ENCODE peak calls at places on chromosome 11, in ten cellular contexts. X is HepG2, U is sigmoid colon, Q is H1, B is spleen, H is GM23338, W is SK-N-SH, T is breast epithelium, P is HCT116, E is transverse colon. L is an unnamed sample. For H3K36me3, the result is how much of the 10 kb centered on the place peaks cover.

GRCh38 chr11:112555491-112556364 is 295.1 kb upstream of the PLET1 start:
- DNase-seq in X (peak), U (peak), Q (peak), B (peak), H (peak), W (peak), T (no peak), P (peak), E (peak), L (peak)

GRCh38 chr11:33704240-33705002 is 3.8 kb upstream of the C11orf91 start:
- DNase-seq in X (no peak), U (no peak), Q (no peak), B (no peak), H (no peak), W (no peak), T (no peak), P (no peak), E (no peak), L (no peak)

GRCh38 chr11:95923441-95923729 is 522 bp downstream of the MTMR2 start:
- DNase-seq in X (no peak), U (no peak), Q (no peak), B (no peak), H (no peak), W (no peak), T (no peak), P (no peak), E (no peak), L (no peak)

GRCh38 chr11:122108192-122108799 is 7.7 kb downstream of the BLID start:
- DNase-seq in X (peak), U (no peak), Q (no peak), B (no peak), H (peak), W (no peak), T (no peak), P (peak), E (no peak), L (no peak)

GRCh38 chr11:20274031-20274430 is 89.5 kb upstream of the HTATIP2 start:
- DNase-seq in X (no peak), U (no peak), Q (no peak), B (no peak), H (no peak), W (no peak), T (no peak), P (no peak), E (no peak), L (no peak)

GRCh38 chr11:108754901-108755625 is 90.2 kb downstream of the DDX10 start:
- DNase-seq in X (no peak), U (peak), Q (no peak), B (no peak), H (no peak), W (no peak), T (no peak), P (no peak), E (no peak), L (no peak)

GRCh38 chr11:88402192-88402715 is 64.7 kb upstream of the CTSC start:
- DNase-seq in X (no peak), U (no peak), Q (no peak), B (no peak), H (no peak), W (no peak), T (no peak), P (no peak), E (no peak), L (no peak)

GRCh38 chr11:122750047-122750446 is 88.3 kb upstream of the CRTAM start:
- DNase-seq in X (no peak), U (peak), Q (no peak), B (no peak), H (no peak), W (no peak), T (no peak), P (no peak), E (no peak), L (no peak)

GRCh38 chr11:6864436-6864835 is 1.6 kb downstream of the OR10A2 start:
- DNase-seq in X (no peak), U (no peak), Q (no peak), B (no peak), H (no peak), W (no peak), T (no peak), P (no peak), E (no peak), L (no peak)

GRCh38 chr11:38304926-38305325 is 1706.9 kb upstream of the RAG2 start:
- DNase-seq in X (no peak), U (no peak), Q (no peak), B (no peak), H (no peak), W (no peak), T (no peak), P (no peak), E (no peak), L (no peak)

GRCh38 chr11:71193431-71193830 is 58.9 kb downstream of the SHANK2 start:
- DNase-seq in X (no peak), U (no peak), Q (no peak), B (peak), H (no peak), W (no peak), T (no peak), P (no peak), E (no peak), L (no peak)

GRCh38 chr11:26766996-26767395 is 45.1 kb upstream of the SLC5A12 start:
- DNase-seq in X (no peak), U (no peak), Q (no peak), B (no peak), H (no peak), W (no peak), T (no peak), P (no peak), E (no peak), L (no peak)

GRCh38 chr11:86497310-86497709 is 122.6 kb downstream of the CCDC81 start:
- DNase-seq in X (no peak), U (no peak), Q (no peak), B (no peak), H (no peak), W (no peak), T (no peak), P (no peak), E (no peak), L (no peak)

GRCh38 chr11:66068923-66069714 is 953 bp upstream of the PACS1 start:
- DNase-seq in X (peak), U (no peak), Q (no peak), B (peak), H (peak), W (peak), T (no peak), P (no peak), E (peak), L (no peak)

GRCh38 chr11:134835561-134835960 is 423.5 kb upstream of the B3GAT1 start:
- DNase-seq in X (no peak), U (no peak), Q (no peak), B (no peak), H (no peak), W (no peak), T (no peak), P (no peak), E (no peak), L (no peak)

GRCh38 chr11:124863137-124863825 is 2.0 kb upstream of the ROBO3 start:
- DNase-seq in X (peak), U (peak), Q (no peak), B (no peak), H (peak), W (peak), T (no peak), P (no peak), E (no peak), L (no peak)

GRCh38 chr11:15942126-15942525 is 414.2 kb downstream of the SOX6 start:
- DNase-seq in X (no peak), U (no peak), Q (no peak), B (no peak), H (no peak), W (no peak), T (no peak), P (no peak), E (no peak), L (no peak)

GRCh38 chr11:65663634-65664200 is 1.0 kb upstream of the RELA start:
- DNase-seq in X (no peak), U (peak), Q (no peak), B (peak), H (peak), W (peak), T (no peak), P (no peak), E (peak), L (no peak)

GRCh38 chr11:57476883-57477506 is 16.7 kb downstream of the RTN4RL2 start:
- DNase-seq in X (no peak), U (no peak), Q (no peak), B (peak), H (peak), W (no peak), T (no peak), P (no peak), E (peak), L (no peak)

GRCh38 chr11:113505046-113505445 is 29.8 kb upstream of the DRD2 start:
- DNase-seq in X (no peak), U (no peak), Q (no peak), B (no peak), H (no peak), W (no peak), T (no peak), P (no peak), E (no peak), L (no peak)

GRCh38 chr11:58301576-58301975 is 33.5 kb upstream of the OR10W1 start:
- DNase-seq in X (no peak), U (no peak), Q (no peak), B (no peak), H (no peak), W (no peak), T (no peak), P (no peak), E (no peak), L (no peak)

GRCh38 chr11:43580735-43581369 is 99.7 kb upstream of the HSD17B12 start:
- DNase-seq in X (no peak), U (no peak), Q (no peak), B (no peak), H (peak), W (peak), T (no peak), P (no peak), E (no peak), L (no peak)

GRCh38 chr11:64436025-64436424 is 77.1 kb downstream of the RPS6KA4 start:
- DNase-seq in X (no peak), U (peak), Q (no peak), B (no peak), H (no peak), W (no peak), T (no peak), P (no peak), E (no peak), L (no peak)

GRCh38 chr11:95108159-95108611 is 18.5 kb downstream of the ENDOD1 start:
- DNase-seq in X (no peak), U (no peak), Q (no peak), B (peak), H (no peak), W (no peak), T (peak), P (no peak), E (peak), L (no peak)

GRCh38 chr11:128857341-128857740 is 9.8 kb downstream of the KCNJ1 start:
- DNase-seq in X (no peak), U (peak), Q (no peak), B (no peak), H (no peak), W (no peak), T (no peak), P (no peak), E (no peak), L (no peak)

GRCh38 chr11:59918987-59919589 is 19.1 kb upstream of the OOSP1 start:
- DNase-seq in X (peak), U (no peak), Q (no peak), B (no peak), H (peak), W (peak), T (no peak), P (peak), E (peak), L (no peak)

GRCh38 chr11:2789331-2789730 is 89.5 kb upstream of the KCNQ1OT1 start:
- DNase-seq in X (no peak), U (peak), Q (no peak), B (peak), H (no peak), W (no peak), T (peak), P (no peak), E (no peak), L (no peak)

GRCh38 chr11:19380375-19380774 is 139.6 kb upstream of the E2F8 start:
- DNase-seq in X (no peak), U (no peak), Q (no peak), B (no peak), H (no peak), W (no peak), T (no peak), P (peak), E (no peak), L (no peak)

GRCh38 chr11:22317656-22318055 is 20.5 kb upstream of the SLC17A6 start:
- DNase-seq in X (no peak), U (no peak), Q (no peak), B (no peak), H (no peak), W (no peak), T (no peak), P (no peak), E (no peak), L (no peak)

DNA sequence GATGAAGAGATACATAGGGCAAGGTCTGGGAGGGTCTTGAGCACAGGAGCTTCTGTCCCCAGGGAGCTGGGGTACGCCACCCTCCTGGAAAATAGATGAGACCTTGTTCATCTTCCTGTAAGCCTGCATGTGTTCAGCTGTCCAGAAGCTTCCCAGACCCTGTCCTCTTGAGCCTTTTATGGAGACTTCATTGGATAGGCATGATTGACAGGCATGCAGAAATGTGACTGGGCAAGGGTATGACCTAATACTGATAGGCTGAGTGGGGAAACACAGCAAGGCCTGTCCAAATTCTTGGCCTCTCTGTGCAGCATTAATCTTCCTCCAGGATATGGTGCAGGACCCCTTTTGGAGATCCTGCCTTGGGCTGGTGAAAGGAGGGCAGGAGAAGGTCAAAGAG is 15.7 kb downstream of the ARCN1 start:
- DNase-seq in X (no peak), U (no peak), Q (no peak), B (no peak), H (no peak), W (no peak), T (no peak), P (no peak), E (no peak), L (no peak)
- H3K36me3 ChIP-seq in X (under half), U (half or more), Q (half or more), B (half or more), H (half or more), W (half or more), T (under half), P (half or more), E (under half), L (under half)

GRCh38 chr11:78188012-78188808 is at the start of gene KCTD21:
- DNase-seq in X (peak), U (peak), Q (peak), B (peak), H (peak), W (peak), T (peak), P (peak), E (peak), L (peak)
- TF ChIP-seq POLR2AphosphoS5 in X (peak), U (peak), Q (no peak), B (peak), H (peak), W (peak), T (peak), P (peak), E (peak), L (peak)

GRCh38 chr11:85277693-85278092 is 349.5 kb downstream of the DLG2 start:
- DNase-seq in X (no peak), U (no peak), Q (no peak), B (no peak), H (no peak), W (no peak), T (no peak), P (no peak), E (no peak), L (no peak)

GRCh38 chr11:85279267-85279666 is 347.9 kb downstream of the DLG2 start:
- DNase-seq in X (no peak), U (no peak), Q (no peak), B (no peak), H (no peak), W (no peak), T (no peak), P (no peak), E (no peak), L (no peak)

DNA sequence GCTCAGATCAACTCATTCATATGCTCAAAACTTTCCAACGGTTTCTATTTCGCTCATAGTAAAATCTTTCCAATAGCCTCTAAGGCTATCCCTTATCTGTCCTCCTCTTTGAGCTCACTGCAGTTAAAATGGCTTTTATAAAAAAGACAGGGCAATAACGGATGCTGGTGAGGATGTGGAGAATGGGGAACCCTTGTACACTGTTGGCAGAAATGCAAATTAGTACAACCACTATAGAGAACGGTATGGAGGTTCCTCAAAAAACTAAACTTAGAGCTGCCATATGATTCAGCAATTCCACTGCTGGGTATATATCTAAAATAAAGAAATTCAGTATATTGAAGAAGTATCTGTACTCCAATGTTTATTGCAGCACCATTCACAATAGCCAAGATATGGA is 345.6 kb downstream of the DLG2 start:
- DNase-seq in X (no peak), U (no peak), Q (no peak), B (no peak), H (no peak), W (no peak), T (no peak), P (no peak), E (no peak), L (no peak)
- H3K36me3 ChIP-seq in X (under half), U (under half), Q (under half), B (under half), H (under half), W (under half), T (under half), P (under half), E (under half), L (under half)

GRCh38 chr11:78418584-78419211 is 1.1 kb upstream of the GAB2 start:
- DNase-seq in X (no peak), U (no peak), Q (no peak), B (no peak), H (no peak), W (no peak), T (no peak), P (no peak), E (no peak), L (no peak)

GRCh38 chr11:78420796-78421209 is 3.2 kb upstream of the GAB2 start:
- DNase-seq in X (no peak), U (peak), Q (no peak), B (peak), H (no peak), W (peak), T (no peak), P (no peak), E (peak), L (no peak)

GRCh38 chr11:78417888-78418583 is 416 bp upstream of the GAB2 start:
- DNase-seq in X (peak), U (peak), Q (no peak), B (peak), H (peak), W (peak), T (peak), P (peak), E (peak), L (no peak)

GRCh38 chr11:78420255-78420764 is 2.7 kb upstream of the GAB2 start:
- DNase-seq in X (peak), U (peak), Q (no peak), B (peak), H (peak), W (peak), T (no peak), P (no peak), E (peak), L (no peak)

DNA sequence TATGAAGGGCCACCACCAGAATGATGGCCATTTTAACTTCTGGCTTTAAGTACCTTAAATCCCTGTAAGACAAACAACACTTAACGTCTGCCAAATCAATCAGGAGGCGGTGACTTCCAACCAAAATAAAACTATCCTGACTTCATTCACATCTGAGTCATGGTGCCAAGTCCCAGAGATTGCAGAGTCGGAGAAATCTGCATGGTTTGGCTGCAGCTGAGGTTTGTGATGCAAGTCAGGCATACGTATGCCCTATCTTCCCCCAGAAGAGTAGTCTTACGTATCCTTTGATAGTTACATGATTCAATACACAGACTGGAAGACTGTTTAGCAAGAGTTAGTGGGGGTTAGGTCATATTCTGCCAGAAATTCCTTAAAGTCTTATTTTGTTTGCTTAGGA is 1.7 kb upstream of the GAB2 start:
- DNase-seq in X (no peak), U (peak), Q (no peak), B (no peak), H (no peak), W (no peak), T (no peak), P (no peak), E (peak), L (no peak)
- TF ChIP-seq POLR2AphosphoS5 in X (no peak), U (peak), Q (no peak), B (peak), H (no peak), W (no peak), T (peak), P (no peak), E (peak), L (no peak)

GRCh38 chr11:35823742-35824298 is 120.0 kb upstream of the LDLRAD3 start:
- DNase-seq in X (no peak), U (no peak), Q (no peak), B (no peak), H (no peak), W (no peak), T (no peak), P (no peak), E (no peak), L (no peak)
- H3K36me3 ChIP-seq in X (under half), U (under half), Q (under half), B (under half), H (under half), W (under half), T (under half), P (under half), E (under half), L (under half)

GRCh38 chr11:76860539-76861475 is at the start of gene ACER3:
- DNase-seq in X (peak), U (peak), Q (peak), B (peak), H (peak), W (peak), T (peak), P (peak), E (peak), L (peak)
- TF ChIP-seq POLR2AphosphoS5 in X (peak), U (peak), Q (no peak), B (peak), H (peak), W (peak), T (peak), P (peak), E (peak), L (peak)

GRCh38 chr11:36273110-36273509 is 16.1 kb downstream of the COMMD9 start:
- DNase-seq in X (no peak), U (no peak), Q (no peak), B (no peak), H (no peak), W (no peak), T (no peak), P (no peak), E (no peak), L (no peak)

GRCh38 chr11:36280531-36280930 is 8.7 kb downstream of the COMMD9 start:
- DNase-seq in X (no peak), U (no peak), Q (no peak), B (no peak), H (no peak), W (no peak), T (no peak), P (no peak), E (no peak), L (no peak)

GRCh38 chr11:36282926-36283325 is 6.3 kb downstream of the COMMD9 start:
- DNase-seq in X (no peak), U (no peak), Q (no peak), B (no peak), H (no peak), W (no peak), T (no peak), P (no peak), E (no peak), L (no peak)

GRCh38 chr11:36281850-36282249 is 7.4 kb downstream of the COMMD9 start:
- DNase-seq in X (no peak), U (no peak), Q (no peak), B (no peak), H (no peak), W (no peak), T (no peak), P (no peak), E (no peak), L (no peak)

GRCh38 chr11:36278531-36279245 is 10.5 kb downstream of the COMMD9 start:
- DNase-seq in X (no peak), U (no peak), Q (no peak), B (no peak), H (peak), W (no peak), T (no peak), P (no peak), E (no peak), L (no peak)
- H3K36me3 ChIP-seq in X (under half), U (under half), Q (under half), B (half or more), H (under half), W (under half), T (under half), P (under half), E (under half), L (under half)

L was measured in Panc1.